ENCODE peak calls at places on chromosomes 11 and 22, in nine cellular contexts. S is DMS153; K is NCI-H2171 treated with DMSO at 0.1 percent for 48 hours; Z is HTR-8/SVneo; I is EL; B is A172; D is T-helper 2 cell treated with Interferon-gamma antibody and Interleukin-4, amounts not matched to agents 5 μg/mL and 100 μg/mL, for 36 hours; E is NCI-H1930; J is NCI-H446 treated with DMSO at 0.1 percent for 48 hours. W is an unnamed sample.

GRCh38 chr11:6476571-6476970 is 2.8 kb upstream of the TRIM3 start:
- DNase-seq in I (no peak), B (no peak), J (no peak), K (no peak), Z (no peak), E (no peak), D (no peak), S (no peak), W (no peak)

GRCh38 chr11:3632070-3632660 is 9.6 kb downstream of the ART5 start:
- DNase-seq in E (no peak), I (no peak), D (no peak), K (no peak), J (no peak), S (no peak), Z (no peak), B (no peak), W (no peak)

GRCh38 chr11:2817431-2817830 is 68.1 kb downstream of the CDKN1C start:
- DNase-seq in J (no peak), B (no peak), K (no peak), S (no peak), I (no peak), E (no peak), D (no peak), Z (no peak), W (no peak)

GRCh38 chr11:93604276-93604675 is 57.2 kb upstream of the CEP295 start:
- DNase-seq in E (no peak), S (no peak), J (no peak), D (no peak), Z (no peak), K (no peak), I (no peak), B (no peak), W (no peak)

GRCh38 chr11:106442032-106442431 is 364.6 kb downstream of the AASDHPPT start:
- DNase-seq in B (no peak), S (no peak), J (no peak), D (no peak), E (no peak), K (no peak), Z (no peak), I (no peak), W (no peak)

GRCh38 chr11:129949976-129950318 is 52.7 kb downstream of the PRDM10 start:
- DNase-seq in K (no peak), B (no peak), I (no peak), E (no peak), J (no peak), D (no peak), S (no peak), Z (no peak), W (no peak)

GRCh38 chr11:62443390-62444201 is 24.8 kb downstream of the SCGB1A1 start:
- DNase-seq in S (no peak), I (peak; percentile 35), K (no peak), Z (no peak), J (no peak), B (no peak), D (no peak), E (no peak), W (no peak)

GRCh38 chr11:100687032-100687629 is at the start of gene ARHGAP42:
- DNase-seq in Z (peak; percentile 72), E (no peak), I (peak; percentile 71), B (no peak), K (peak; percentile 37), J (peak; percentile 33), S (no peak), D (peak; percentile 48), W (peak; percentile 63)

GRCh38 chr11:30326911-30327310 is 4.0 kb downstream of the ARL14EP start:
- DNase-seq in J (no peak), K (no peak), Z (no peak), I (no peak), S (no peak), B (no peak), E (no peak), D (no peak), W (no peak)

GRCh38 chr11:85680897-85681296 is 5.1 kb downstream of the CCDC89 start:
- DNase-seq in D (no peak), I (no peak), J (no peak), K (no peak), S (no peak), E (no peak), B (no peak), Z (no peak), W (no peak)

GRCh38 chr22:39543095-39543494 is 10.5 kb upstream of the RPS19BP1 start:
- DNase-seq in J (no peak), D (no peak), K (peak; percentile 63), B (no peak), Z (no peak), S (no peak), I (peak; percentile 39), E (peak; percentile 34), W (peak; percentile 40)

GRCh38 chr11:8258771-8259170 is 4.9 kb downstream of the LMO1 start:
- DNase-seq in Z (no peak), K (peak; percentile 13), J (peak; percentile 72), S (no peak), D (no peak), B (peak; percentile 47), I (peak; percentile 52), E (no peak), W (no peak)

GRCh38 chr11:34536056-34536455 is 22.5 kb upstream of the ELF5 start:
- DNase-seq in I (no peak), B (no peak), J (no peak), E (no peak), D (no peak), K (no peak), Z (no peak), S (peak; percentile 48), W (no peak)

GRCh38 chr22:37487559-37487958 is 1.4 kb upstream of the MFNG start:
- DNase-seq in Z (no peak), D (no peak), S (no peak), J (no peak), I (no peak), K (no peak), B (no peak), E (no peak), W (no peak)

GRCh38 chr11:135074397-135074998 is 662.5 kb upstream of the B3GAT1 start:
- DNase-seq in E (peak; percentile 34), S (peak; percentile 38), J (no peak), B (peak; percentile 0), K (peak; percentile 19), D (no peak), I (no peak), Z (no peak), W (peak; percentile 27)

GRCh38 chr22:32202539-32203180 is 2.2 kb downstream of the RFPL2 start:
- DNase-seq in K (peak; percentile 49), Z (peak; percentile 39), E (peak; percentile 13), D (no peak), J (no peak), S (peak; percentile 53), B (peak; percentile 44), I (peak; percentile 36), W (peak; percentile 53)

GRCh38 chr11:78825531-78825930 is 250.9 kb upstream of the NARS2 start:
- DNase-seq in D (no peak), E (no peak), Z (no peak), B (no peak), K (no peak), J (no peak), S (no peak), I (no peak), W (no peak)

GRCh38 chr22:28442951-28443876 is 236.4 kb downstream of the TTC28 start:
- DNase-seq in J (peak; percentile 72), E (no peak), I (peak; percentile 68), B (peak; percentile 36), K (no peak), S (no peak), D (no peak), Z (peak; percentile 46), W (peak; percentile 71)

W was measured in lung microvascular endothelial cell.